ENCODE peak calls at places on chromosome 6, in six cellular contexts. One of them, this sample, is unnamed.
A peak's percentile ranks its signal among the peaks of the same experiment; 100 is the strongest.

GRCh38 chr6:10383312-10384063 is 31.4 kb downstream of the TFAP2A start:
- DNase-seq in bronchial epithelial cell: no peak
- DNase-seq in heart left ventricle: no peak
- DNase-seq in cardiac fibroblast: no peak
- DNase-seq in brain microvascular endothelial cell: no peak
- DNase-seq in lower lobe of right lung: no peak
- DNase-seq in this sample: no peak

GRCh38 chr6:63582579-63583231 is 10.4 kb downstream of the LOC128125822 start:
- DNase-seq in brain microvascular endothelial cell: no peak
- DNase-seq in heart left ventricle: no peak
- DNase-seq in bronchial epithelial cell: no peak
- DNase-seq in lower lobe of right lung: no peak
- DNase-seq in cardiac fibroblast: no peak
- DNase-seq in this sample: no peak

GRCh38 chr6:31180500-31180899 is 10.0 kb upstream of the POU5F1 start:
- DNase-seq in heart left ventricle: peak; percentile 81
- DNase-seq in cardiac fibroblast: peak; percentile 88
- DNase-seq in lower lobe of right lung: peak; percentile 81
- DNase-seq in brain microvascular endothelial cell: peak; percentile 28
- DNase-seq in bronchial epithelial cell: no peak
- DNase-seq in this sample: peak; percentile 86

GRCh38 chr6:129206761-129207330 is 323.9 kb downstream of the LAMA2 start:
- DNase-seq in cardiac fibroblast: no peak
- DNase-seq in bronchial epithelial cell: no peak
- DNase-seq in brain microvascular endothelial cell: no peak
- DNase-seq in heart left ventricle: no peak
- DNase-seq in lower lobe of right lung: no peak
- DNase-seq in this sample: no peak

GRCh38 chr6:104182811-104183210 is 676.9 kb downstream of the HACE1 start:
- DNase-seq in cardiac fibroblast: peak; percentile 19
- DNase-seq in lower lobe of right lung: no peak
- DNase-seq in heart left ventricle: no peak
- DNase-seq in brain microvascular endothelial cell: peak; percentile 18
- DNase-seq in bronchial epithelial cell: peak; percentile 56
- DNase-seq in this sample: peak; percentile 40

GRCh38 chr6:132082421-132082820 is 131.2 kb upstream of the CCN2 start:
- DNase-seq in brain microvascular endothelial cell: no peak
- DNase-seq in lower lobe of right lung: no peak
- DNase-seq in heart left ventricle: no peak
- DNase-seq in bronchial epithelial cell: no peak
- DNase-seq in cardiac fibroblast: no peak
- DNase-seq in this sample: no peak

GRCh38 chr6:168885196-168885595 is 368.4 kb downstream of the THBS2 start:
- DNase-seq in bronchial epithelial cell: no peak
- DNase-seq in brain microvascular endothelial cell: no peak
- DNase-seq in cardiac fibroblast: no peak
- DNase-seq in heart left ventricle: no peak
- DNase-seq in lower lobe of right lung: no peak
- DNase-seq in this sample: no peak

GRCh38 chr6:11754625-11755289 is 23.8 kb downstream of the ADTRP start:
- DNase-seq in bronchial epithelial cell: peak; percentile 77
- DNase-seq in cardiac fibroblast: no peak
- DNase-seq in brain microvascular endothelial cell: no peak
- DNase-seq in heart left ventricle: no peak
- DNase-seq in lower lobe of right lung: no peak
- DNase-seq in this sample: no peak

GRCh38 chr6:21587182-21587924 is 6.2 kb upstream of the SOX4 start:
- DNase-seq in heart left ventricle: peak; percentile 61
- DNase-seq in brain microvascular endothelial cell: peak; percentile 49
- DNase-seq in cardiac fibroblast: peak; percentile 82
- DNase-seq in lower lobe of right lung: peak; percentile 74
- DNase-seq in bronchial epithelial cell: peak; percentile 54
- DNase-seq in this sample: peak; percentile 76

GRCh38 chr6:140708386-140708785 is 1333.9 kb upstream of the CITED2 start:
- DNase-seq in cardiac fibroblast: peak; percentile 53
- DNase-seq in bronchial epithelial cell: no peak
- DNase-seq in brain microvascular endothelial cell: no peak
- DNase-seq in heart left ventricle: no peak
- DNase-seq in lower lobe of right lung: no peak
- DNase-seq in this sample: peak; percentile 41

GRCh38 chr6:54083301-54083700 is 27.9 kb upstream of the MLIP start:
- DNase-seq in brain microvascular endothelial cell: no peak
- DNase-seq in heart left ventricle: no peak
- DNase-seq in lower lobe of right lung: no peak
- DNase-seq in bronchial epithelial cell: no peak
- DNase-seq in cardiac fibroblast: no peak
- DNase-seq in this sample: no peak

GRCh38 chr6:2103644-2104523 is 141.5 kb downstream of the GMDS start:
- DNase-seq in cardiac fibroblast: peak; percentile 73
- DNase-seq in brain microvascular endothelial cell: peak; percentile 25
- DNase-seq in bronchial epithelial cell: peak; percentile 67
- DNase-seq in heart left ventricle: no peak
- DNase-seq in lower lobe of right lung: no peak
- DNase-seq in this sample: peak; percentile 75

GRCh38 chr6:1917628-1918371 is 308.1 kb downstream of the FOXC1 start:
- DNase-seq in lower lobe of right lung: no peak
- DNase-seq in brain microvascular endothelial cell: peak; percentile 78
- DNase-seq in heart left ventricle: no peak
- DNase-seq in cardiac fibroblast: peak; percentile 53
- DNase-seq in bronchial epithelial cell: peak; percentile 94
- DNase-seq in this sample: peak; percentile 78

GRCh38 chr6:87473419-87473903 is 687 bp downstream of the SLC35A1 start:
- DNase-seq in cardiac fibroblast: peak; percentile 63
- DNase-seq in heart left ventricle: no peak
- DNase-seq in brain microvascular endothelial cell: peak; percentile 66
- DNase-seq in lower lobe of right lung: peak; percentile 53
- DNase-seq in bronchial epithelial cell: peak; percentile 71
- DNase-seq in this sample: peak; percentile 63

GRCh38 chr6:134165827-134166226 is 113.4 kb upstream of the SLC2A12 start:
- DNase-seq in lower lobe of right lung: no peak
- DNase-seq in heart left ventricle: no peak
- DNase-seq in bronchial epithelial cell: no peak
- DNase-seq in brain microvascular endothelial cell: peak; percentile 52
- DNase-seq in cardiac fibroblast: peak; percentile 47
- DNase-seq in this sample: peak; percentile 58

GRCh38 chr6:138429731-138430130 is 25.7 kb downstream of the HEBP2 start:
- DNase-seq in lower lobe of right lung: no peak
- DNase-seq in bronchial epithelial cell: no peak
- DNase-seq in heart left ventricle: no peak
- DNase-seq in brain microvascular endothelial cell: no peak
- DNase-seq in cardiac fibroblast: no peak
- DNase-seq in this sample: no peak

GRCh38 chr6:53587291-53587690 is 42.4 kb upstream of the GCLC start:
- DNase-seq in bronchial epithelial cell: peak; percentile 52
- DNase-seq in brain microvascular endothelial cell: no peak
- DNase-seq in heart left ventricle: no peak
- DNase-seq in cardiac fibroblast: no peak
- DNase-seq in lower lobe of right lung: no peak
- DNase-seq in this sample: no peak

GRCh38 chr6:3744211-3744900 is 7.2 kb downstream of the PXDC1 start:
- DNase-seq in cardiac fibroblast: peak; percentile 46
- DNase-seq in heart left ventricle: no peak
- DNase-seq in bronchial epithelial cell: no peak
- DNase-seq in lower lobe of right lung: no peak
- DNase-seq in brain microvascular endothelial cell: no peak
- DNase-seq in this sample: peak; percentile 38

GRCh38 chr6:3742076-3742425 is 9.5 kb downstream of the PXDC1 start:
- DNase-seq in bronchial epithelial cell: no peak
- DNase-seq in lower lobe of right lung: no peak
- DNase-seq in cardiac fibroblast: no peak
- DNase-seq in heart left ventricle: no peak
- DNase-seq in brain microvascular endothelial cell: no peak
- DNase-seq in this sample: no peak

GRCh38 chr6:3743541-3743940 is 8.0 kb downstream of the PXDC1 start:
- DNase-seq in heart left ventricle: no peak
- DNase-seq in lower lobe of right lung: no peak
- DNase-seq in bronchial epithelial cell: no peak
- DNase-seq in brain microvascular endothelial cell: no peak
- DNase-seq in cardiac fibroblast: no peak
- DNase-seq in this sample: no peak

GRCh38 chr6:3741477-3741871 is 10.0 kb downstream of the PXDC1 start:
- DNase-seq in lower lobe of right lung: no peak
- DNase-seq in heart left ventricle: no peak
- DNase-seq in bronchial epithelial cell: no peak
- DNase-seq in cardiac fibroblast: no peak
- DNase-seq in brain microvascular endothelial cell: no peak
- DNase-seq in this sample: no peak

GRCh38 chr6:3742426-3743344 is 8.8 kb downstream of the PXDC1 start:
- DNase-seq in lower lobe of right lung: peak; percentile 91
- DNase-seq in brain microvascular endothelial cell: peak; percentile 63
- DNase-seq in heart left ventricle: peak; percentile 83
- DNase-seq in cardiac fibroblast: peak; percentile 85
- DNase-seq in bronchial epithelial cell: peak; percentile 58
- DNase-seq in this sample: peak; percentile 77
- H3K4me3 ChIP-seq in lower lobe of right lung: peak overlapping the region; percentile 23
- H3K4me3 ChIP-seq in brain microvascular endothelial cell: no peak overlapping the region
- H3K4me3 ChIP-seq in heart left ventricle: peak overlapping the region; percentile 26
- H3K4me3 ChIP-seq in cardiac fibroblast: peak overlapping the region; percentile 15
- H3K4me3 ChIP-seq in bronchial epithelial cell: no peak overlapping the region
- H3K4me3 ChIP-seq in this sample: peak overlapping the region; percentile 18

DNA sequence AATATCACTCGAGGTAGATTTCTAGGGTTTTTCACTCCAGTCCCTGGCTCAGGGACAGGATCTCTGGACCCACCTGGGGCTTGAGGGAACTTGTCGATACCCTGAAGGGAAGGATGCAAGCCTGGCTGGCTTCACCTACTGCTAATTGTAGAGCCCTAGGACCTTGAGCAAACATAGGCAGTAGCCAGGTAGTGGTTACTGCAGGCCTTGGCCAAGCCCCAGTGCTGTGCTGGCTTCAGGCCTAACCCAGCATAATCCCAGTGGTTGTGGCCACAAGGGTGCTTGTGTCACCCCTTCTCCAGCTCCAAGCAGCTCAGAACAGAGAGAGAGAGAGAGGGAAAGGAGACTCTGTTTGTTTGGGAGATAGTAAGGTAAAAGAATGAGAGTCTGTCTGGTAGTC is 5.8 kb upstream of the MCM9 start:
- DNase-seq in heart left ventricle: no peak
- DNase-seq in bronchial epithelial cell: no peak
- DNase-seq in brain microvascular endothelial cell: no peak
- DNase-seq in lower lobe of right lung: no peak
- DNase-seq in cardiac fibroblast: no peak
- DNase-seq in this sample: no peak
- TF ChIP-seq CTCF in heart left ventricle: no peak
- TF ChIP-seq CTCF in bronchial epithelial cell: no peak
- TF ChIP-seq CTCF in brain microvascular endothelial cell: no peak
- TF ChIP-seq CTCF in lower lobe of right lung: no peak
- TF ChIP-seq CTCF in cardiac fibroblast: no peak
- TF ChIP-seq CTCF in this sample: no peak

DNA sequence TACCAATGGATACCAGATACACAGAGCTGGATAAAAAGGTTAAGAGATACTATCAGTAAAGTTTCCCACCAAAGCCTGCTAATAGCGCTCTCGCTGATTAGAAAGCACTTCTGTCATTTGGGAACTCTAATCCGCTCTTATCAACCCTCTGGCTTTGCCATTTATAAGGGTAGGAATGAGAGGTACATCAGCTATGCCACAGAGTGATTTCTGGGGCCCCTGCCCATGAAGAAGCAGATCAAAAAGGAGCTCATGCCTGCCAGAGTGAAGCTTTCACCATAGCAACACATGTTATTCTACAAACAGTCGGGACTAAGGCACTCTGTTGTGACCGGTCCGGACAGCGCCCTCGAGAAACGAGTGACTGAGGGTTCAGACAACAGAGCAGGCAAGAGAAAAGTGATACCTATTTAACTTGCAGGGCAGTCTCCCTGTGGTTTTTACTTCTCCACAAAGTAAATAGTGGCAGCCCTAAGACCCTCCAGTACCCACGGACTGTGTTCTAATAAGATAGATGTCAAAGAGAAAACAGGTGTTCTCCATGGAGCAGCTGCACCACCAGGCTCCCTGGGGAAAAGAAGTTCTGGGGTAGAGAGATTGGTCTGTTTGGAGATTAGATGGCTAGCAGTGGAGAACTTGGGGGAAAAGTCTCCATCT is 5.6 kb downstream of the TRAM2 start:
- DNase-seq in bronchial epithelial cell: peak; percentile 55
- DNase-seq in brain microvascular endothelial cell: no peak
- DNase-seq in heart left ventricle: no peak
- DNase-seq in lower lobe of right lung: no peak
- DNase-seq in cardiac fibroblast: no peak
- DNase-seq in this sample: no peak
- H3K4me3 ChIP-seq in bronchial epithelial cell: no peak overlapping the region
- H3K4me3 ChIP-seq in brain microvascular endothelial cell: no peak overlapping the region
- H3K4me3 ChIP-seq in heart left ventricle: no peak overlapping the region
- H3K4me3 ChIP-seq in lower lobe of right lung: no peak overlapping the region
- H3K4me3 ChIP-seq in cardiac fibroblast: peak overlapping the region; percentile 15
- H3K4me3 ChIP-seq in this sample: no peak overlapping the region

GRCh38 chr6:44789061-44789460 is 401.6 kb downstream of the CDC5L start:
- DNase-seq in lower lobe of right lung: no peak
- DNase-seq in heart left ventricle: no peak
- DNase-seq in bronchial epithelial cell: no peak
- DNase-seq in cardiac fibroblast: no peak
- DNase-seq in brain microvascular endothelial cell: no peak
- DNase-seq in this sample: no peak
- TF ChIP-seq CTCF in lower lobe of right lung: no peak
- TF ChIP-seq CTCF in heart left ventricle: no peak
- TF ChIP-seq CTCF in bronchial epithelial cell: no peak
- TF ChIP-seq CTCF in cardiac fibroblast: no peak
- TF ChIP-seq CTCF in brain microvascular endothelial cell: no peak
- TF ChIP-seq CTCF in this sample: no peak

GRCh38 chr6:7542878-7543394 is 1.5 kb downstream of the DSP start:
- DNase-seq in lower lobe of right lung: peak; percentile 58
- DNase-seq in brain microvascular endothelial cell: peak; percentile 67
- DNase-seq in heart left ventricle: peak; percentile 83
- DNase-seq in cardiac fibroblast: peak; percentile 53
- DNase-seq in bronchial epithelial cell: peak; percentile 67
- DNase-seq in this sample: peak; percentile 47

GRCh38 chr6:7540595-7540994 is 876 bp upstream of the DSP start:
- DNase-seq in cardiac fibroblast: peak; percentile 5
- DNase-seq in heart left ventricle: peak; percentile 78
- DNase-seq in lower lobe of right lung: peak; percentile 58
- DNase-seq in bronchial epithelial cell: peak; percentile 85
- DNase-seq in brain microvascular endothelial cell: peak; percentile 62
- DNase-seq in this sample: no peak

GRCh38 chr6:7543761-7544424 is 2.4 kb downstream of the DSP start:
- DNase-seq in lower lobe of right lung: no peak
- DNase-seq in cardiac fibroblast: no peak
- DNase-seq in bronchial epithelial cell: peak; percentile 34
- DNase-seq in brain microvascular endothelial cell: no peak
- DNase-seq in heart left ventricle: no peak
- DNase-seq in this sample: no peak

GRCh38 chr6:7541175-7542064 is at the start of gene DSP:
- DNase-seq in lower lobe of right lung: peak; percentile 72
- DNase-seq in cardiac fibroblast: peak; percentile 22
- DNase-seq in brain microvascular endothelial cell: peak; percentile 45
- DNase-seq in bronchial epithelial cell: peak; percentile 70
- DNase-seq in heart left ventricle: peak; percentile 79
- DNase-seq in this sample: no peak

GRCh38 chr6:7542065-7542877 is 800 bp downstream of the DSP start:
- DNase-seq in brain microvascular endothelial cell: peak; percentile 13
- DNase-seq in bronchial epithelial cell: no peak
- DNase-seq in lower lobe of right lung: peak; percentile 66
- DNase-seq in cardiac fibroblast: no peak
- DNase-seq in heart left ventricle: peak; percentile 37
- DNase-seq in this sample: no peak
- H3K4me3 ChIP-seq in brain microvascular endothelial cell: peak overlapping the region; percentile 81
- H3K4me3 ChIP-seq in bronchial epithelial cell: peak overlapping the region; percentile 98
- H3K4me3 ChIP-seq in lower lobe of right lung: peak overlapping the region; percentile 61
- H3K4me3 ChIP-seq in cardiac fibroblast: peak overlapping the region; percentile 67
- H3K4me3 ChIP-seq in heart left ventricle: peak overlapping the region; percentile 65
- H3K4me3 ChIP-seq in this sample: peak overlapping the region; percentile 55